ENCODE peak calls at places on chromosome 7, in five cellular contexts. W, Y, G, N and X are unnamed samples. For H3K4me1, the result is how much of the 10 kb centered on the place peaks cover.

GRCh38 chr7:17779381-17779780 is 160.9 kb downstream of the SNX13 start:
- DNase-seq in W (no peak), Y (no peak), G (no peak), N (no peak), X (no peak)

GRCh38 chr7:27567266-27567665 is 95.4 kb downstream of the HIBADH start:
- DNase-seq in W (no peak), Y (no peak), G (no peak), N (no peak), X (no peak)

GRCh38 chr7:75054744-75055527 is 18.7 kb downstream of the RCC1L start:
- DNase-seq in W (no peak), Y (no peak), G (no peak), N (no peak), X (no peak)

GRCh38 chr7:116291937-116292336 is 81.6 kb downstream of the TES start:
- DNase-seq in W (no peak), Y (no peak), G (no peak), N (no peak), X (no peak)

GRCh38 chr7:2527505-2528464 is 8.2 kb downstream of the LFNG start:
- DNase-seq in W (no peak), Y (peak), G (peak), N (no peak), X (no peak)

GRCh38 chr7:24464846-24465245 is 108.4 kb upstream of the PALS2 start:
- DNase-seq in W (no peak), Y (no peak), G (no peak), N (no peak), X (no peak)

GRCh38 chr7:103613655-103614642 is 167.9 kb upstream of the SLC26A5 start:
- DNase-seq in W (no peak), Y (no peak), G (no peak), N (no peak), X (no peak)

GRCh38 chr7:73899731-73900142 is 38.8 kb downstream of the TMEM270 start:
- DNase-seq in W (no peak), Y (no peak), G (no peak), N (no peak), X (no peak)

GRCh38 chr7:79050592-79050991 is 402.9 kb downstream of the MAGI2 start:
- DNase-seq in W (no peak), Y (no peak), G (no peak), N (no peak), X (no peak)

GRCh38 chr7:98203964-98204605 is 7.2 kb upstream of the BHLHA15 start:
- DNase-seq in W (no peak), Y (no peak), G (no peak), N (no peak), X (no peak)

GRCh38 chr7:76071316-76072242 is 23.7 kb downstream of the MDH2 start:
- DNase-seq in W (peak), Y (no peak), G (no peak), N (no peak), X (no peak)

GRCh38 chr7:77246031-77246430 is 46.4 kb upstream of the FGL2 start:
- DNase-seq in W (no peak), Y (no peak), G (no peak), N (no peak), X (no peak)
- H3K27ac ChIP-seq in W (no peak), Y (no peak), G (no peak), N (no peak), X (no peak)

GRCh38 chr7:90488220-90488619 is 18.8 kb downstream of the PTTG1IP2 start:
- DNase-seq in W (no peak), Y (no peak), G (no peak), N (no peak), X (no peak)
- H3K4me1 ChIP-seq in W (under half), Y (under half), G (under half), N (under half), X (under half)

DNA sequence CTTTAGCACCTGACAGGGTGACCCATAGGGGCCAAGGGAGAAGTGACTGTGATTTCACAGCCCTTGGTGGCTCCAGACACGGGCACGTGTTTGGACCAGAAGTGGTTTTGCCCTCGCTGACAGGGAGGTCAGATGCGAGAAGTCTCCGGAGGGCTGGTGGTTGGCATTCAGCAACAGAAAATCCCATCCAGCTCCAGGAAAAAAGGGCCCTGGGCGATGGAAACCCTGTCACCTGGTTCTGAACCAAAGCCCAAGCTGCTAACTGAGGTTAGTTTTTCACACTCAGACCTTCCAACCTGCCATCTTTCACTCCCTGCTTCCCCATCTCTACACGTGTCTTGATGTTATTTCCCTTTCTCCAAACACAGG is 272.9 kb downstream of the TRIL start:
- DNase-seq in W (no peak), Y (no peak), G (no peak), N (no peak), X (no peak)
- H3K27ac ChIP-seq in W (peak), Y (no peak), G (peak), N (peak), X (no peak)

GRCh38 chr7:104967595-104967994 is 46.4 kb upstream of the KMT2E start:
- DNase-seq in W (no peak), Y (no peak), G (no peak), N (no peak), X (no peak)
- H3K4me1 ChIP-seq in W (under half), Y (under half), G (under half), N (under half), X (under half)

DNA sequence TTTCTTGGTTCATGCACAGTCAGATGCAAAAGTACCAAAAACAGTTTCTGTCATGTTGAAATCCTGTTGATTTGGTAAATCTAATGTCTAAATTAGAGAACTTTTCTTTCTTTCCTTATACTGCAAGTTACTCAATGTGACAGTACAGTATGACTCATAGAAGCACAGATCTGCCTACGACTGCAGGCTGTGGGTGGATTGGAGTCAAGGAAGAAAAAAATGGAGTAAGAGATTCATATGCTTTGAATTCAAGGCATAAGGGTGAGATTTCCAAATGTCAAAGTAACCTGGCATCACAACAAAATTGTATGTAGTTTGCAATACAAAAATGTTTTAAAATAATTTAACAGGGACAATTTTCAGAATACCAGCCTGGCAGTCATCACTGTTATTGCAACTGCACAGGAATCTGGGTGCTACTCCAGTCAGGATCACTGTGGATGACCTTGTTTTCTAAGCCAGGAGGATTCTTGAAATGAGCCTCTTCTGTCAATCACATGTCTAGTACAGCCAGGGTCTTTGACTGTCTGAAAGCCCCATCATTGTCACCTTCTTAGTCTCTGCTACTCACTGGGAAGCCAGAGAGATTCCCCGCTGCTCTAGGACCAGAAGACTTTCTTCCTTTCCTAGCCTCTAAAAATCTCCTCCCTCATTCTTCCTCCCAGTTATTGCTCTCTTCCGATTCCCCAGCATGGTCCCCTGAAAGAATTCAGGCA is 83.6 kb downstream of the CD36 start:
- DNase-seq in W (no peak), Y (no peak), G (peak), N (no peak), X (no peak)
- H3K27ac ChIP-seq in W (no peak), Y (no peak), G (peak), N (no peak), X (no peak)

GRCh38 chr7:102432476-102433318 is 678 bp upstream of the ORAI2 start:
- DNase-seq in W (peak), Y (no peak), G (no peak), N (peak), X (no peak)

GRCh38 chr7:102434039-102434481 is 685 bp downstream of the ORAI2 start:
- DNase-seq in W (no peak), Y (no peak), G (peak), N (no peak), X (no peak)

GRCh38 chr7:102429141-102429904 is 4.1 kb upstream of the ORAI2 start:
- DNase-seq in W (no peak), Y (no peak), G (no peak), N (no peak), X (no peak)

GRCh38 chr7:102433319-102434038 is at the start of gene ORAI2:
- DNase-seq in W (peak), Y (peak), G (peak), N (peak), X (no peak)

DNA sequence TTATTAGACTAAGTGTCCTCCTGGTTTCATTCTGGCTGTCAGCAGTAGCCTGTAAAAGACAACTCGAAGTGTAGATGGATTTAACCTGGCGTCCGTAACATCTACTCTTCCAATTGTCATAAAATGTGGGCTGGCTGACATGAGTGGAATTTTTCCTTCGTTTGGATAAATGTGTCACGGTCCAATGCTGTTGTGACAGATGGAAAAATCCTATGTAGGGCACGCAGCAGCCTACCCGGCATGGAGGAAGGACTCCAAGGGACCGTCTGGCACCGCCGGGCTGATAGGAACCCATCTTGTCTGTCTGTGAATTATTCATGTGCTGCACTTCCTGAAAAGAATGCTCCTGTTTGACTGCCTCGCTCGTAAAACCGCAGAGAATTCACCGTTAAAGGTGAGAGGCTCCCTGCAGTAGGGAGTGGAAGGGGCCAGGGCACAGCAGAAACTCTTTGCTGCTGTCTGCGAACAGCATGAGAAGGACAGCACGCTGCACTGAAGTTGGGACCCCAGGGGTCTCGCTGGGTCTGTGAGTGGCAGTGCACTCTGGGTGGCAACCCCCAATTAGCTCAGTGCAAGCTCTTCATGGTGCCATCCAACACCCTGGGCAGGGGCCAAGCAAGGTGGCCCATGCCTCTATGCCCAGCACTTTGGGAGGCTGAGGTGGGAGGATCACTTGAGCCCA is 1.6 kb upstream of the ORAI2 start:
- DNase-seq in W (peak), Y (peak), G (no peak), N (no peak), X (no peak)
- H3K4me1 ChIP-seq in W (under half), Y (half or more), G (under half), N (under half), X (under half)

GRCh38 chr7:141522657-141523342 is 28.4 kb upstream of the AGK start:
- DNase-seq in W (no peak), Y (no peak), G (no peak), N (no peak), X (no peak)

GRCh38 chr7:141513720-141514119 is 37.5 kb upstream of the AGK start:
- DNase-seq in W (no peak), Y (no peak), G (no peak), N (no peak), X (no peak)

GRCh38 chr7:141519623-141520022 is 31.6 kb upstream of the AGK start:
- DNase-seq in W (no peak), Y (no peak), G (no peak), N (no peak), X (no peak)
- H3K27ac ChIP-seq in W (no peak), Y (no peak), G (no peak), N (no peak), X (no peak)

GRCh38 chr7:11194492-11194891 is 220.8 kb downstream of the PHF14 start:
- DNase-seq in W (no peak), Y (no peak), G (no peak), N (no peak), X (no peak)
- H3K4me1 ChIP-seq in W (under half), Y (under half), G (under half), N (under half), X (under half)

GRCh38 chr7:47600199-47601118 is 18.5 kb upstream of the TNS3 start:
- DNase-seq in W (no peak), Y (no peak), G (no peak), N (no peak), X (no peak)
- H3K27ac ChIP-seq in W (no peak), Y (no peak), G (peak), N (no peak), X (no peak)